ENCODE peak calls at places on chromosomes 13 and 19, in four cellular contexts. One of them, this sample, is unnamed.
A peak's percentile ranks its signal among the peaks of the same experiment; 100 is the strongest.

GRCh38 chr19:54533476-54533875 is 30.8 kb downstream of the LAIR2 start:
- DNase-seq in HepG2: no peak
- DNase-seq in WTC11: no peak
- DNase-seq in K562: no peak
- DNase-seq in this sample: no peak

GRCh38 chr13:79119578-79120107 is 286.4 kb downstream of the RBM26 start:
- DNase-seq in HepG2: no peak
- DNase-seq in WTC11: no peak
- DNase-seq in K562: no peak
- DNase-seq in this sample: no peak

GRCh38 chr13:79936368-79937136 is 404.4 kb downstream of the SPRY2 start:
- DNase-seq in HepG2: peak; percentile 3
- DNase-seq in WTC11: no peak
- DNase-seq in K562: no peak
- DNase-seq in this sample: no peak

GRCh38 chr13:67147257-67148218 is 82.6 kb downstream of the PCDH9 start:
- DNase-seq in HepG2: no peak
- DNase-seq in WTC11: no peak
- DNase-seq in K562: peak; percentile 17
- DNase-seq in this sample: no peak

GRCh38 chr13:36712785-36713184 is 39.0 kb downstream of the SERTM1 start:
- DNase-seq in HepG2: no peak
- DNase-seq in WTC11: no peak
- DNase-seq in K562: peak; percentile 1
- DNase-seq in this sample: no peak

GRCh38 chr19:28386080-28386869 is 826.7 kb downstream of the UQCRFS1 start:
- DNase-seq in HepG2: no peak
- DNase-seq in WTC11: no peak
- DNase-seq in K562: no peak
- DNase-seq in this sample: no peak

GRCh38 chr13:109448629-109449028 is 337.8 kb downstream of the IRS2 start:
- DNase-seq in HepG2: no peak
- DNase-seq in WTC11: no peak
- DNase-seq in K562: no peak
- DNase-seq in this sample: no peak

GRCh38 chr19:4199699-4200293 is 17.3 kb downstream of the ANKRD24 start:
- DNase-seq in HepG2: peak; percentile 34
- DNase-seq in WTC11: peak; percentile 75
- DNase-seq in K562: peak; percentile 37
- DNase-seq in this sample: no peak

GRCh38 chr19:33090179-33090578 is 9.2 kb downstream of the GPATCH1 start:
- DNase-seq in HepG2: no peak
- DNase-seq in WTC11: no peak
- DNase-seq in K562: no peak
- DNase-seq in this sample: no peak

GRCh38 chr13:35765941-35766340 is 289.5 kb upstream of the MAB21L1 start:
- DNase-seq in HepG2: no peak
- DNase-seq in WTC11: no peak
- DNase-seq in K562: no peak
- DNase-seq in this sample: no peak

GRCh38 chr13:33918199-33918932 is 100.4 kb downstream of the RFC3 start:
- DNase-seq in HepG2: no peak
- DNase-seq in WTC11: no peak
- DNase-seq in K562: no peak
- DNase-seq in this sample: no peak

GRCh38 chr13:58369941-58370340 is 738.4 kb downstream of the PCDH17 start:
- DNase-seq in HepG2: no peak
- DNase-seq in WTC11: no peak
- DNase-seq in K562: no peak
- DNase-seq in this sample: no peak

GRCh38 chr19:46015080-46015960 is 7.5 kb downstream of the PGLYRP1 start:
- DNase-seq in HepG2: no peak
- DNase-seq in WTC11: peak; percentile 92
- DNase-seq in K562: no peak
- DNase-seq in this sample: no peak

GRCh38 chr19:46014534-46014933 is 8.3 kb downstream of the PGLYRP1 start:
- DNase-seq in HepG2: no peak
- DNase-seq in WTC11: no peak
- DNase-seq in K562: no peak
- DNase-seq in this sample: no peak

GRCh38 chr19:46006411-46006810 is 11.1 kb downstream of the CCDC61 start:
- DNase-seq in HepG2: no peak
- DNase-seq in WTC11: no peak
- DNase-seq in K562: no peak
- DNase-seq in this sample: no peak

DNA sequence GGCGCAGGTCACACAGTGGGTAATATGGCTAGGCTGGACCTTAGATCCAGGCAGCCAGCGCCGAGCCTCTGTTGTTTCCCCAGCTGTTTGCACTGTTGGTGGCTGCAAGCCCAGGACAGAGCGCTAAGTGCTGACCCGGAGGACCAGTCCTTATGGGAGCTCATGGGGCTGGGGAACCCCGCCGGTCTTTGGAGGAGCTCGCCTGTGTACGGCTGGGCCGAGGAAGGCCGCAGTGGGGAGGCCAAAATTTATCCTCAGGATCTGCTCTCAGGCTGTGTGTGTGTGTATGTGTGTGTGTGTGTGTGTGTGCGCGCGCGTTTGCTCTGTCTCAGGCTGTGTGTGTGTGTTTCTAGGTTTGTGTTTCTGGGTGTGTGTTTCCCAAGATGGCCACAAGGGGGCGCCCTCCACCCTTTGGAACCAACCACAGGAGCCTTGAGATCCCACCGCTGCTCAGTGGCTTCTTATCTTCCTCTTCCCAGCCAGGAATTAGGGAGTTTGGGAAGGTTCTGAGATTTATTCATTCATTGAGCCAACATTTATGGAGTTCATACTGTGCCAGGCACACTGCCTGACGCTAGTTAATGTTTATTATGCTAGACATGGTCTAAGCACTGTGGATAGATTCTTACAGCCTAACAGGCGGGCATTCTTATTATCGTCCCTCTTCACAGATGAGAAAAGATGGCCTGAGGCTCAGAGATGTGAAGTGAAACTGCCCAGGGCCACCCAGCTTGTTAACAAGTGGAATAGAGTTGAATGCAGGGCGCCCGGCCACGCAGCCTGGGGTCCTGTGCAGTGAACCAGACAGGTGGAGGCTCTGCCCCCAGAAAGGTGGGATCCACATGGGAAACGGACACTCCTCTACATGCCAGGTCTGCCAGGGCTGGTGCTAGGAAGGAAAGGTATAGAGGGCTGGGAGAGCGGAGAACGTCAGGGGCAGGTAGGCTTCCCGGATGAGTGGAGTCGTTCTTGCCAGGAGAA is 13.0 kb downstream of the PGLYRP1 start:
- DNase-seq in HepG2: peak; percentile 28
- DNase-seq in WTC11: peak; percentile 89
- DNase-seq in K562: peak; percentile 83
- DNase-seq in this sample: no peak
- TF ChIP-seq CREM in HepG2: no peak
- TF ChIP-seq CREM in WTC11: no peak
- TF ChIP-seq CREM in K562: peak; percentile 13
- TF ChIP-seq CREM in this sample: no peak

GRCh38 chr19:38399537-38399936 is 3.4 kb upstream of the FAM98C start:
- DNase-seq in HepG2: no peak
- DNase-seq in WTC11: no peak
- DNase-seq in K562: no peak
- DNase-seq in this sample: no peak
- TF ChIP-seq CREM in HepG2: no peak
- TF ChIP-seq CREM in WTC11: no peak
- TF ChIP-seq CREM in K562: no peak
- TF ChIP-seq CREM in this sample: no peak

GRCh38 chr13:100951031-100951430 is 276.4 kb upstream of the TMTC4 start:
- DNase-seq in HepG2: no peak
- DNase-seq in WTC11: no peak
- DNase-seq in K562: no peak
- DNase-seq in this sample: no peak
- TF ChIP-seq CREM in HepG2: no peak
- TF ChIP-seq CREM in WTC11: no peak
- TF ChIP-seq CREM in K562: no peak
- TF ChIP-seq CREM in this sample: no peak

DNA sequence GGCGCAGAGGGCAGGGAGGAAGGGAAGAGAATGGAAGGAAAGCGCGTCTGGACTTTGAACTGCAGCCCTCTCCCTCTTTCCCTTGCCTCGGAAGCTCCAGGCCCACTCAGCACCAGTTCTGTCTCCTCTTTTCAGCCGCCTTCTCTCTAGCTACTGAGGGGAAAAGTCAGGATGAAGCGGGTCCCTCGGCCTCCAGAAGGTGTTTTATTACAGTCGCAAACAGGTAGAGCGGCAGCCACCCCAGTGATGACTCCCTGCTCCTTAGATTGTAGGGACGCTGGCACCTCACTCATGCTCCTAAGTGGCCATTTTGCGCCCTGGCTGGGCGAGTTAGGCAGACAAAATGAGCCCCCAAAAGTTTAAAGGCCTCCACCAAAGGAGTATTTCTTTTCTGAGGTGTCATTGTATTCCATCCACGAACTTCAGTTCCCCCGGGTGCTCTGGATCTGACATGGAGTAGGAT is 947 bp upstream of the STK24 start:
- DNase-seq in HepG2: peak; percentile 50
- DNase-seq in WTC11: peak; percentile 18
- DNase-seq in K562: no peak
- DNase-seq in this sample: no peak
- TF ChIP-seq CREM in HepG2: no peak
- TF ChIP-seq CREM in WTC11: no peak
- TF ChIP-seq CREM in K562: no peak
- TF ChIP-seq CREM in this sample: no peak

GRCh38 chr19:17860993-17861360 is 1.3 kb downstream of the RPL18A start:
- DNase-seq in HepG2: no peak
- DNase-seq in WTC11: no peak
- DNase-seq in K562: peak; percentile 24
- DNase-seq in this sample: no peak
- TF ChIP-seq CREM in HepG2: no peak
- TF ChIP-seq CREM in WTC11: no peak
- TF ChIP-seq CREM in K562: no peak
- TF ChIP-seq CREM in this sample: no peak

DNA sequence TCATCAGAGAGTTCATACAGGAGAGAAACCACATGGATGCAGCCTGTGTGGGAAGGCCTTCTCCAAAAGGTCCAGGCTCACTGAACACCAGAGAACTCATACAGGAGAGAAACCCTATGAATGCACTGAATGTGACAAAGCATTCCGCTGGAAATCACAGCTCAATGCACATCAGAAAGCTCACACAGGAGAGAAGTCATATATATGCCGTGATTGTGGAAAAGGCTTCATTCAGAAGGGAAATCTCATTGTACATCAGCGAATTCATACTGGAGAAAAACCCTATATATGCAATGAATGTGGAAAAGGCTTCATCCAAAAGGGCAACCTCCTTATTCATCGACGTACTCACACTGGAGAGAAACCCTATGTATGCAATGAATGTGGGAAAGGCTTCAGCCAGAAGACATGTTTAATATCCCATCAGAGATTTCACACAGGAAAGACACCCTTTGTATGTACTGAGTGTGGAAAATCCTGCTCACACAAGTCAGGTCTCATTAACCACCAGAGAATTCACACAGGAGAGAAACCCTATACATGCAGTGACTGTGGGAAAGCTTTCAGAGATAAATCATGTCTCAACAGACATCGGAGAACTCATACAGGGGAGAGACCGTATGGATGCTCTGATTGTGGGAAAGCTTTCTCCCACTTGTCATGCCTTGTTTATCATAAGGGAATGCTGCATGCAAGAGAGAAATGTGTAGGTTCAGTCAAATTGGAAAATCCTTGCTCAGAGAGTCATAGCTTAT is 17.7 kb downstream of the ZNF613 start:
- DNase-seq in HepG2: no peak
- DNase-seq in WTC11: no peak
- DNase-seq in K562: no peak
- DNase-seq in this sample: no peak
- TF ChIP-seq CREM in HepG2: no peak
- TF ChIP-seq CREM in WTC11: no peak
- TF ChIP-seq CREM in K562: no peak
- TF ChIP-seq CREM in this sample: no peak

GRCh38 chr13:41495044-41495443 is 37.7 kb downstream of the RGCC start:
- DNase-seq in HepG2: peak; percentile 10
- DNase-seq in WTC11: no peak
- DNase-seq in K562: no peak
- DNase-seq in this sample: no peak
- TF ChIP-seq CREM in HepG2: no peak
- TF ChIP-seq CREM in WTC11: no peak
- TF ChIP-seq CREM in K562: no peak
- TF ChIP-seq CREM in this sample: no peak

GRCh38 chr13:40597735-40598365 is 68.6 kb downstream of the FOXO1 start:
- DNase-seq in HepG2: no peak
- DNase-seq in WTC11: peak; percentile 29
- DNase-seq in K562: no peak
- DNase-seq in this sample: no peak

GRCh38 chr13:40599722-40600121 is 66.7 kb downstream of the FOXO1 start:
- DNase-seq in HepG2: no peak
- DNase-seq in WTC11: no peak
- DNase-seq in K562: no peak
- DNase-seq in this sample: no peak

GRCh38 chr13:40598599-40598998 is 67.8 kb downstream of the FOXO1 start:
- DNase-seq in HepG2: no peak
- DNase-seq in WTC11: no peak
- DNase-seq in K562: no peak
- DNase-seq in this sample: no peak

GRCh38 chr13:40599146-40599545 is 67.3 kb downstream of the FOXO1 start:
- DNase-seq in HepG2: no peak
- DNase-seq in WTC11: no peak
- DNase-seq in K562: no peak
- DNase-seq in this sample: no peak

DNA sequence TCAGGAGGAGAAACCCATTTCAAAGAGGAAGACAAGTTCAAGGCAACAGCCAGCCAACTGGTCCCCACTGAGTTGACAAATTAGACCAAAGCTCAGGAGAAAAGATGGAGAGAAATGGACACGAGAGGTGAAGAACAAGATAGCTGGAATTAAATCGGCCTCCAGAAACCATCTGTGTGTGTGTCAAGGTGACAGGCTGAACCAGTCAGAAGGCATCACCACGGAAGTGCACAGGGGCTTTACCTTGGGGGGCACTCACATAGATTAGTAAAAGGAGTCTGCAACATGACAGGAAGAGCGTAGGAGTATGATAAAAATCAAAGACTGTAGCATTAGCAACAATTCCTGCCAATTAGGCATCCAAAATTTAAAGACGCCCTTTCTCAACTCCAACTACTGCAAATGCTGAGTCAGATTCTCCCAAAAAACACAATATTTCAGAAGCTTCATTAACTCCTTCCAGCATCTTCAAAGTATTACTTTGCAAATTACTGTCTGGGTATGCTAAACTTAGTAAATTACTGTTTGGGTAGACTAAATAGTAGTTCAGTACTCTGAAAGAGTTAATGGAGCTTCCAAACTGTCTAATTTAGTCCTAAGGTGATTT is 66.2 kb downstream of the FOXO1 start:
- DNase-seq in HepG2: no peak
- DNase-seq in WTC11: no peak
- DNase-seq in K562: no peak
- DNase-seq in this sample: no peak
- TF ChIP-seq CREM in HepG2: no peak
- TF ChIP-seq CREM in WTC11: no peak
- TF ChIP-seq CREM in K562: no peak
- TF ChIP-seq CREM in this sample: no peak